ENCODE peak calls at places on chromosomes 13 and 19, in seven cellular contexts. D, X, G, R, I, Y and J are unnamed samples.

GRCh38 chr13:98997051-98997730 is 19.3 kb upstream of the DOCK9 start:
- DNase-seq in D (no peak), X (no peak), G (no peak), R (no peak), I (no peak), Y (no peak), J (no peak)

GRCh38 chr19:40908981-40909380 is 26.9 kb upstream of the CYP2A7 start:
- DNase-seq in D (no peak), X (no peak), G (no peak), R (no peak), I (no peak), Y (no peak), J (peak; percentile 44)

GRCh38 chr13:71867101-71867814 is at the start of gene DACH1:
- DNase-seq in D (peak; percentile 43), X (peak; percentile 20), G (no peak), R (peak; percentile 98), I (peak; percentile 28), Y (peak; percentile 57), J (peak; percentile 27)

GRCh38 chr19:53463263-53463662 is 4.3 kb upstream of the ZNF813 start:
- DNase-seq in D (peak; percentile 70), X (peak; percentile 6), G (no peak), R (no peak), I (no peak), Y (peak; percentile 39), J (no peak)

GRCh38 chr13:101576452-101576851 is 124.0 kb downstream of the ITGBL1 start:
- DNase-seq in D (no peak), X (peak; percentile 81), G (no peak), R (peak; percentile 51), I (no peak), Y (no peak), J (no peak)

GRCh38 chr19:28966737-28967401 is 246.1 kb downstream of the UQCRFS1 start:
- DNase-seq in D (no peak), X (no peak), G (no peak), R (no peak), I (no peak), Y (no peak), J (no peak)

GRCh38 chr13:52749446-52749845 is 9.8 kb upstream of the CNMD start:
- DNase-seq in D (no peak), X (no peak), G (no peak), R (no peak), I (no peak), Y (no peak), J (no peak)

GRCh38 chr19:38718747-38719543 is 25.3 kb downstream of the CAPN12 start:
- DNase-seq in D (no peak), X (no peak), G (no peak), R (peak; percentile 39), I (peak; percentile 71), Y (peak; percentile 50), J (no peak)

GRCh38 chr19:51926784-51927741 is at the start of gene ZNF613:
- DNase-seq in D (peak; percentile 96), X (peak; percentile 94), G (peak; percentile 88), R (peak; percentile 91), I (peak; percentile 89), Y (peak; percentile 90), J (peak; percentile 96)

GRCh38 chr19:1399079-1399478 is 2.3 kb downstream of the GAMT start:
- DNase-seq in D (no peak), X (no peak), G (no peak), R (no peak), I (no peak), Y (no peak), J (no peak)

GRCh38 chr13:45540195-45540594 is 75.3 kb downstream of the ERICH6B start:
- DNase-seq in D (no peak), X (no peak), G (no peak), R (no peak), I (no peak), Y (no peak), J (no peak)

GRCh38 chr19:47421244-47421786 is 2.0 kb upstream of the MEIS3 start:
- DNase-seq in D (no peak), X (no peak), G (no peak), R (no peak), I (no peak), Y (no peak), J (no peak)

GRCh38 chr19:47419037-47419783 is at the start of gene MEIS3:
- DNase-seq in D (no peak), X (no peak), G (no peak), R (no peak), I (no peak), Y (no peak), J (no peak)

GRCh38 chr19:47417746-47418594 is 1.4 kb downstream of the MEIS3 start:
- DNase-seq in D (no peak), X (peak; percentile 18), G (no peak), R (no peak), I (no peak), Y (no peak), J (no peak)

GRCh38 chr19:47418595-47419036 is 711 bp downstream of the MEIS3 start:
- DNase-seq in D (no peak), X (no peak), G (no peak), R (no peak), I (no peak), Y (no peak), J (no peak)

DNA sequence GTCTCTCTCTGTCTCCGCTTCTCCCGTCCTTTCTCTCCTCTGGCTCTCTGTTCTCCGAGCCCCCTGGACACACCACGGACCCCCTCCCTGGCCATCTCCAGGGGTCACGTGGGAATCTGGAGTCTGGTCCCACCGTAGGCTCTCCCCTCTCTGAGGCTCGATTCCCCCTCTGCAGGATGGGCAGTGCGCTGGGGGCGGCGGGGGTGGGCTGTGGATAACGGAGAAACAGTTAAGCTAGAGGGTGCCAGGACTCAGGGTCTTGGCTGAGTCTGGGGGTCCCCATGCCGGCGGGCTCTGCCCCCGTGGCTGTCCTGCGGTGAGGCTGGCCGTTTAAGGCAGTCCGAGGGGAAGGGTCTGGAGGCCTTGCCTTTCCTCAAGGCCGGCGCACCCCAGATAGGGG is 462 bp upstream of the MEIS3 start:
- DNase-seq in D (no peak), X (no peak), G (no peak), R (no peak), I (no peak), Y (no peak), J (no peak)
- H3K4me3 ChIP-seq in D (no peak overlapping the region), X (no peak overlapping the region), G (no peak overlapping the region), R (no peak overlapping the region), I (no peak overlapping the region), Y (no peak overlapping the region), J (no peak overlapping the region)

DNA sequence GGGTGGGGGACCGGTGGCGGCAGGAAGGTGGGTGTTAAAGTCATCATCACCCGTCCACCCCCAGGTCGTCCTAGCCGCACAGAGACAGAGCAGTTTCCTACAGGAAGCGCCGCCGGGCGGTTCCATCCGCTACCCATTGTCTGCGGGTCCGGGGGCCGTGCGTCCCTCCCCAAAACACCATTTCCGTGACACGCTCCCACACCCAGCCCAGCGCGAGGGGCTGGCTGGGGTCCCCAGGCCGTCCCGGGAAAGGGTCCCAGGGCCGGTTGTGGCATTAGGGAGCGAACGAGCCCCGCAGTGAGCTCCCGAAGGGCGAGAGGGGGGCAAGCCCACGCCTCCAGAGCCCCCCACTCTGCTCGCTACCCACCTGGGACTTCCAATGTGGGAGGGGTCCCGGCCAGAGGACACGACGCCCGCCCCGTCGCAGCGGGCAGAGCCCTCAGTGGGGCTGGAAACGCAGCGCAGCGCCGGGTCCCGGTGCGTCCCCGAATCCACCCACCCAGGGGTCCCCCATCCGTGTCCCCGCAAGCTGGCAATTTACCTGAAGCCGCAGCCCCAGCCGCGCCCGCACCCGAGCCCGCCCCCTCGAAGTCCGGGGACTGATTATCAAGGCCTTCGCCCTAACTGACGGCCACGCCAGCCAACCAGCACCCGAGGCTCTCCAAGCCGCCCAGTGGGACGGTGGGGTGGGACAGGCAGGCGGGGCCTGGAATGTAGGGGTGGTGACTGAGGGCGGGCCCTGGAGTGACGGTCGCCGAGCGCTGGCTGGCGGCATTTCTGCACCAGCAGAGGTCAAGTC is at the start of gene KANK3:
- DNase-seq in D (peak; percentile 93), X (peak; percentile 90), G (peak; percentile 95), R (peak; percentile 95), I (peak; percentile 98), Y (peak; percentile 98), J (peak; percentile 94)
- H3K4me3 ChIP-seq in D (peak within 1 kb of the TSS; percentile 50), X (peak within 1 kb of the TSS; percentile 44), G (peak within 1 kb of the TSS; percentile 61), R (peak within 1 kb of the TSS; percentile 66), I (peak within 1 kb of the TSS; percentile 53), Y (peak within 1 kb of the TSS; percentile 77), J (peak within 1 kb of the TSS; percentile 53)

DNA sequence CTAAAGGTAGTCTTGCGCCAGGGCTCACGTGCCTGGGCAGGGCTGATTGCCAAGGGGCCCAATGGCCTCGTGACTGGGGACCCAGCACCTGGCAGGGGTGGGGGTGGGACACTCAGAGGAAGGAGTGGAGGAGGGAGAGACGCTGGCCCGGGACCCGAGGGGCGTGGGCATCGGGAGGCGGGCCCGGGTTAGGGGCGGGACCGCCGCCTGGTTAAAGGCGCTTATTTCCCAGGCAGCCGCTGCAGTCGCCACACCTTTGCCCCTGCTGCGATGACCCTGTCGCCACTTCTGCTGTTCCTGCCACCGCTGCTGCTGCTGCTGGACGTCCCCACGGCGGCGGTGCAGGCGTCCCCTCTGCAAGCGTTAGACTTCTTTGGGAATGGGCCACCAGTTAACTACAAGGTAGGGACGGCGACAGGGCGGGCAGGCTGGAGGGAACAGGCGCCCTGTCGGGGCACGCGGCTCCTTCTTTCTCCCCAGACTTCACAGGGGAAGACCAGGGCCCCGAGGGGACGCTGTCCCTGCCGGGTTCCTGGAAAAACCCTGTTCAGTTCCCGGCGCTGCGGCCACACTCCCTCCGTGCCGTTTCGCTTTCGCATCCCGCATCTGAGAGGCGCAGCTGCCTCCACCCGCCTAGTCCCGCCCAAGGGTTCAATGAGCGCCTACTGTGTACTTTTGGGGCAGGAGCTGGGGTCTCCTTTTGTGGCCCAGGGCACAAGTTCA is at the start of gene IFI30:
- DNase-seq in D (peak; percentile 62), X (no peak), G (no peak), R (peak; percentile 69), I (peak; percentile 96), Y (peak; percentile 89), J (peak; percentile 39)
- H3K4me3 ChIP-seq in D (peak within 1 kb of the TSS; percentile 65), X (peak within 1 kb of the TSS; percentile 85), G (peak within 1 kb of the TSS; percentile 71), R (peak within 1 kb of the TSS; percentile 93), I (peak within 1 kb of the TSS; percentile 73), Y (peak within 1 kb of the TSS; percentile 55), J (peak within 1 kb of the TSS; percentile 71)

GRCh38 chr13:43805071-43805468 is 18.3 kb upstream of the ENOX1 start:
- DNase-seq in D (no peak), X (peak; percentile 96), G (no peak), R (peak; percentile 86), I (no peak), Y (no peak), J (no peak)
- H3K4me3 ChIP-seq in D (no peak overlapping the region), X (peak overlapping the region; percentile 3), G (no peak overlapping the region), R (peak overlapping the region; percentile 48), I (no peak overlapping the region), Y (no peak overlapping the region), J (no peak overlapping the region)

GRCh38 chr13:81568824-81569223 is 1227.9 kb upstream of the SPRY2 start:
- DNase-seq in D (no peak), X (no peak), G (no peak), R (no peak), I (no peak), Y (no peak), J (no peak)
- H3K4me3 ChIP-seq in D (no peak overlapping the region), X (no peak overlapping the region), G (no peak overlapping the region), R (no peak overlapping the region), I (no peak overlapping the region), Y (no peak overlapping the region), J (no peak overlapping the region)